ENCODE peak calls at places on chromosomes 3 and 15, in eight cellular contexts. K is memory B cell; J is anterior cingulate cortex; E is epithelial cell of esophagus; R is A549; T is MV-4-11; I is brain microvascular endothelial cell; M is activated CD8-positive, alpha-beta memory T cell treated with anti-CD3 and anti-CD28 coated beads, Interleukin-2, amount 50 U/mL, for 48 hours. P is an unnamed sample.

GRCh38 chr3:31230425-31230824 is 302.3 kb upstream of the STT3B start:
- DNase-seq in K (no peak), J (no peak), E (no peak), R (no peak), T (no peak), I (no peak), M (no peak), P (no peak)

GRCh38 chr3:166191406-166191805 is 354.2 kb upstream of the BCHE start:
- DNase-seq in K (no peak), J (no peak), E (peak), R (no peak), T (no peak), I (no peak), M (no peak), P (no peak)

GRCh38 chr3:72960812-72961518 is 35.6 kb upstream of the PPP4R2 start:
- DNase-seq in K (no peak), J (no peak), E (peak), R (no peak), T (peak), I (peak), M (peak), P (no peak)

GRCh38 chr3:188076176-188076575 is 77.8 kb upstream of the LPP start:
- DNase-seq in K (no peak), J (no peak), E (no peak), R (no peak), T (no peak), I (no peak), M (no peak), P (no peak)

GRCh38 chr3:46213201-46213600 is 5.1 kb upstream of the CCR1 start:
- DNase-seq in K (no peak), J (no peak), E (no peak), R (no peak), T (peak), I (no peak), M (no peak), P (no peak)

GRCh38 chr3:138511990-138512389 is 77.6 kb downstream of the ESYT3 start:
- DNase-seq in K (no peak), J (no peak), E (no peak), R (no peak), T (peak), I (no peak), M (no peak), P (no peak)

GRCh38 chr15:81373996-81374395 is at the start of gene TMC3:
- DNase-seq in K (no peak), J (no peak), E (no peak), R (no peak), T (no peak), I (no peak), M (no peak), P (no peak)

GRCh38 chr15:57305009-57305408 is 71.3 kb upstream of the CGNL1 start:
- DNase-seq in K (no peak), J (no peak), E (no peak), R (no peak), T (no peak), I (no peak), M (no peak), P (no peak)

GRCh38 chr15:74826372-74826819 is at the start of gene CPLX3:
- DNase-seq in K (peak), J (no peak), E (peak), R (no peak), T (no peak), I (no peak), M (peak), P (peak)

GRCh38 chr3:72887723-72888545 is at the start of gene GXYLT2:
- DNase-seq in K (peak), J (no peak), E (peak), R (peak), T (peak), I (peak), M (peak), P (peak)

GRCh38 chr15:31365032-31365654 is 38.5 kb downstream of the KLF13 start:
- DNase-seq in K (no peak), J (no peak), E (no peak), R (no peak), T (no peak), I (no peak), M (no peak), P (no peak)

GRCh38 chr15:98063311-98063710 is 102.8 kb downstream of the ARRDC4 start:
- DNase-seq in K (no peak), J (no peak), E (no peak), R (no peak), T (peak), I (no peak), M (no peak), P (no peak)

GRCh38 chr3:156582784-156583183 is 27.9 kb upstream of the SSR3 start:
- DNase-seq in K (no peak), J (no peak), E (no peak), R (no peak), T (no peak), I (no peak), M (no peak), P (no peak)

GRCh38 chr15:86725628-86726027 is 646.0 kb downstream of the AGBL1 start:
- DNase-seq in K (no peak), J (no peak), E (peak), R (no peak), T (no peak), I (no peak), M (no peak), P (no peak)

GRCh38 chr3:151426337-151426648 is 34.6 kb downstream of the IGSF10 start:
- DNase-seq in K (no peak), J (no peak), E (no peak), R (no peak), T (peak), I (no peak), M (no peak), P (no peak)

GRCh38 chr3:171646357-171647133 is 163.7 kb downstream of the PLD1 start:
- DNase-seq in K (no peak), J (no peak), E (peak), R (peak), T (peak), I (no peak), M (no peak), P (peak)

GRCh38 chr3:111936191-111936841 is 42.5 kb upstream of the ABHD10 start:
- DNase-seq in K (no peak), J (no peak), E (peak), R (peak), T (no peak), I (peak), M (no peak), P (no peak)

GRCh38 chr15:41965441-41966413 is 6.6 kb downstream of the EHD4 start:
- DNase-seq in K (no peak), J (no peak), E (no peak), R (no peak), T (no peak), I (no peak), M (peak), P (no peak)

GRCh38 chr15:78057803-78058202 is 19.7 kb downstream of the TBC1D2B start:
- DNase-seq in K (no peak), J (no peak), E (no peak), R (no peak), T (no peak), I (no peak), M (no peak), P (no peak)

GRCh38 chr15:39156166-39156565 is 424.7 kb upstream of the THBS1 start:
- DNase-seq in K (no peak), J (no peak), E (no peak), R (no peak), T (no peak), I (no peak), M (no peak), P (no peak)

P was measured in HuH-7.